ENCODE peak calls at places on chromosomes 3 and 15, in six cellular contexts. D, E, F, O, G and Z are unnamed samples.

GRCh38 chr15:58401991-58402649 is 29.7 kb upstream of the LIPC start:
- DNase-seq in G (peak), D (no peak), E (no peak), F (no peak), O (no peak), Z (no peak)

GRCh38 chr3:53544357-53544756 is 49.9 kb downstream of the CACNA1D start:
- DNase-seq in F (no peak), G (peak), E (no peak), D (no peak), O (no peak), Z (no peak)

GRCh38 chr15:39851505-39852082 is 68.5 kb downstream of the GPR176 start:
- DNase-seq in G (no peak), E (peak), F (no peak), O (no peak), D (no peak), Z (no peak)

GRCh38 chr3:179015551-179016020 is 56.0 kb downstream of the ZMAT3 start:
- DNase-seq in E (peak), O (peak), G (peak), D (peak), F (peak), Z (peak)

GRCh38 chr15:25504307-25504706 is 65.5 kb upstream of the UBE3A start:
- DNase-seq in D (peak), O (peak), G (no peak), E (no peak), F (no peak), Z (no peak)

GRCh38 chr3:152147748-152148147 is 121.0 kb upstream of the MBNL1 start:
- DNase-seq in F (no peak), D (no peak), G (no peak), E (no peak), O (no peak), Z (no peak)

GRCh38 chr15:77617507-77618285 is 15.0 kb downstream of the LINGO1 start:
- DNase-seq in O (no peak), F (no peak), D (peak), G (no peak), E (no peak), Z (peak)

GRCh38 chr3:146972726-146973125 is 367.6 kb upstream of the PLSCR5 start:
- DNase-seq in E (no peak), F (no peak), G (no peak), D (no peak), O (peak), Z (no peak)

GRCh38 chr3:71307884-71308697 is 275.4 kb downstream of the FOXP1 start:
- DNase-seq in E (no peak), G (no peak), F (no peak), D (no peak), O (peak), Z (no peak)

GRCh38 chr3:141485578-141486415 is 1.0 kb upstream of the RASA2 start:
- DNase-seq in E (no peak), D (no peak), G (peak), F (no peak), O (peak), Z (no peak)

GRCh38 chr3:81443948-81444347 is 317.5 kb downstream of the GBE1 start:
- DNase-seq in G (peak), E (no peak), D (no peak), F (no peak), O (no peak), Z (no peak)

GRCh38 chr15:59222106-59222505 is 15.5 kb downstream of the LDHAL6B start:
- DNase-seq in G (no peak), F (no peak), O (peak), D (no peak), E (no peak), Z (no peak)

GRCh38 chr3:54862526-54862925 is 65.3 kb downstream of the LRTM1 start:
- DNase-seq in D (no peak), O (no peak), G (no peak), E (no peak), F (no peak), Z (no peak)

GRCh38 chr3:114272271-114272670 is 21.6 kb upstream of the TIGIT start:
- DNase-seq in F (no peak), O (no peak), D (no peak), G (no peak), E (no peak), Z (no peak)

GRCh38 chr15:40108061-40108854 is 421 bp downstream of the BMF start:
- DNase-seq in D (peak), O (no peak), G (peak), E (no peak), F (no peak), Z (peak)

GRCh38 chr15:40245666-40246065 is 6.8 kb downstream of the PAK6 start:
- DNase-seq in D (peak), O (no peak), G (no peak), E (no peak), F (no peak), Z (no peak)

GRCh38 chr3:55159016-55159415 is 231.2 kb upstream of the LRTM1 start:
- DNase-seq in E (no peak), O (no peak), G (no peak), F (no peak), D (no peak), Z (no peak)

GRCh38 chr15:30859091-30859874 is 44.4 kb upstream of the FAN1 start:
- DNase-seq in E (peak), G (peak), F (no peak), O (peak), D (no peak), Z (no peak)

GRCh38 chr3:55501905-55502304 is 14.8 kb upstream of the WNT5A start:
- DNase-seq in D (no peak), O (no peak), F (no peak), E (no peak), G (no peak), Z (no peak)